ENCODE peak calls at places on chromosomes 5 and 9, in nine cellular contexts. S is left lung, H is suprapubic skin, Z is heart left ventricle, Q is heart right ventricle, C is PC-9, O is GM12878, B is ascending aorta, Y is GM23338. V is an unnamed sample. For H3K4me1, the result is how much of the 10 kb centered on the place peaks cover.

GRCh38 chr9:34437006-34437925 is 21.1 kb downstream of the FAM219A start:
- DNase-seq in S (no peak), Q (no peak), C (peak), Y (peak), Z (peak), B (no peak), H (no peak), O (peak), V (peak)

GRCh38 chr5:56200856-56201638 is 32.1 kb downstream of the ANKRD55 start:
- DNase-seq in O (peak), Z (peak), Q (no peak), Y (peak), H (no peak), S (no peak), B (peak), C (peak), V (peak)

GRCh38 chr5:107467137-107467932 is 203.4 kb downstream of the EFNA5 start:
- DNase-seq in Z (peak), S (no peak), H (no peak), C (no peak), Y (no peak), B (no peak), O (no peak), Q (no peak), V (no peak)

GRCh38 chr9:83266618-83267543 is 203.9 kb upstream of the RASEF start:
- DNase-seq in Y (no peak), Q (peak), B (no peak), H (no peak), S (no peak), C (no peak), Z (peak), O (no peak), V (peak)

GRCh38 chr5:73985145-73985544 is 359.1 kb downstream of the ARHGEF28 start:
- DNase-seq in Y (peak), H (no peak), S (no peak), B (no peak), C (peak), Z (no peak), O (no peak), Q (no peak), V (no peak)

GRCh38 chr5:95668216-95668615 is 14.6 kb downstream of the SPATA9 start:
- DNase-seq in H (no peak), C (no peak), Y (no peak), Z (no peak), O (no peak), S (no peak), B (no peak), Q (no peak), V (no peak)

GRCh38 chr5:14351086-14351661 is 208.0 kb downstream of the TRIO start:
- DNase-seq in O (no peak), H (no peak), Z (no peak), Q (no peak), Y (no peak), B (no peak), S (no peak), C (no peak), V (no peak)

GRCh38 chr9:128918921-128919320 is 1.9 kb upstream of the PHYHD1 start:
- DNase-seq in H (no peak), Q (no peak), Y (no peak), Z (no peak), S (no peak), C (no peak), B (no peak), O (no peak), V (no peak)

GRCh38 chr5:122921826-122922225 is 76.4 kb downstream of the SNX24 start:
- DNase-seq in Z (no peak), C (no peak), Y (peak), O (no peak), Q (no peak), H (no peak), B (no peak), S (no peak), V (no peak)

GRCh38 chr5:19928556-19929421 is 59.2 kb downstream of the CDH18 start:
- DNase-seq in B (no peak), Q (no peak), S (no peak), O (no peak), C (no peak), Y (peak), Z (no peak), H (no peak), V (no peak)

GRCh38 chr9:69173891-69174644 is at the start of gene TJP2:
- DNase-seq in O (no peak), Z (peak), C (peak), Q (peak), B (peak), H (peak), S (peak), Y (peak), V (peak)

GRCh38 chr5:122844136-122844915 is 1.1 kb upstream of the SNX24 start:
- DNase-seq in Q (no peak), O (no peak), S (no peak), H (no peak), Z (no peak), Y (peak), C (peak), B (no peak), V (no peak)

GRCh38 chr5:34686762-34687268 is 30.7 kb downstream of the RAI14 start:
- DNase-seq in B (peak), Y (no peak), S (no peak), C (peak), H (no peak), Q (peak), O (no peak), Z (peak), V (peak)
- TF ChIP-seq CTCF in B (no peak), Y (no peak), S (no peak), C (no peak), H (no peak), Q (no peak), O (no peak), Z (no peak), V (no peak)

GRCh38 chr5:53355930-53356329 is 124.5 kb upstream of the FST start:
- DNase-seq in Y (no peak), H (no peak), B (no peak), Z (no peak), C (no peak), O (no peak), Q (no peak), S (no peak), V (no peak)

GRCh38 chr5:53355316-53355715 is 125.1 kb upstream of the FST start:
- DNase-seq in Z (no peak), Y (no peak), O (no peak), C (no peak), B (no peak), Q (no peak), H (no peak), S (no peak), V (no peak)

GRCh38 chr5:53358794-53359193 is 121.6 kb upstream of the FST start:
- DNase-seq in B (no peak), Q (no peak), O (no peak), S (no peak), Z (no peak), H (no peak), Y (no peak), C (no peak), V (no peak)

GRCh38 chr5:53359906-53360305 is 120.5 kb upstream of the FST start:
- DNase-seq in Y (no peak), O (no peak), B (no peak), C (no peak), Z (no peak), S (no peak), Q (no peak), H (no peak), V (no peak)

DNA sequence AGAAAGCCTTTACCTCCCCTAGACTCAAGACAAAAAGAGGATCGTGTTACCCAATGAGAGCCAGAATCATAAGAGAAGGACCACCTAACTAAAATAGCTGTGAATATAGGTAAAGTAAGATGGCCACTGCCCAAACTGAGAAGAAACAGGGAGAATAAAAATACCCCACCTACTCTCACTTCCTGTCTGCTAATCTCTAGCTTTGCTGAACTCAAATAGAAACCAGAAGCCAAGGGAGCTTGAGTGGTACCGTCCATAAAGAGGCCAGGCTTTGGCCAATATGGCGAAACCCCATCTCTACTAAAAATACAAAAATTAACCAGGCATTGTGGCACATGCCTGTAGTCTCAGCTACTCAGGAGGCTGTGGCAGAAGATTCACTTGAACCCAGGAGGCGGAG is 123.0 kb upstream of the FST start:
- DNase-seq in O (peak), Z (no peak), C (no peak), Y (no peak), Q (no peak), H (no peak), S (no peak), B (no peak), V (no peak)
- H3K4me1 ChIP-seq in O (under half), Z (under half), C (under half), Y (under half), Q (under half), H (under half), S (under half), B (under half), V (under half)

GRCh38 chr5:173316463-173317020 is 11.7 kb downstream of the STC2 start:
- DNase-seq in Q (no peak), Z (no peak), S (no peak), B (no peak), Y (no peak), H (no peak), C (no peak), O (no peak), V (no peak)
- H3K4me3 ChIP-seq in Q (peak), Z (no peak), S (no peak), B (peak), Y (no peak), H (peak), C (no peak), O (no peak), V (no peak)

GRCh38 chr5:177439518-177440053 is 7.0 kb upstream of the PRR7 start:
- DNase-seq in Y (no peak), H (no peak), Q (no peak), S (no peak), C (no peak), Z (no peak), B (no peak), O (no peak), V (no peak)
- TF ChIP-seq CTCF in Y (no peak), H (no peak), Q (no peak), S (no peak), C (no peak), Z (no peak), B (no peak), O (no peak), V (no peak)

GRCh38 chr9:132391446-132391845 is 15.2 kb downstream of the TTF1 start:
- DNase-seq in H (no peak), S (no peak), B (no peak), Y (no peak), C (no peak), Z (no peak), Q (no peak), O (no peak), V (no peak)
- H3K4me1 ChIP-seq in H (under half), S (under half), B (under half), Y (under half), C (under half), Z (under half), Q (under half), O (under half), V (under half)

GRCh38 chr9:14346826-14347407 is 33.0 kb upstream of the NFIB start:
- DNase-seq in C (no peak), H (no peak), Y (peak), Z (peak), O (no peak), Q (peak), S (peak), B (no peak), V (no peak)
- H3K4me3 ChIP-seq in C (peak), H (peak), Y (peak), Z (peak), O (no peak), Q (peak), S (peak), B (peak), V (peak)

DNA sequence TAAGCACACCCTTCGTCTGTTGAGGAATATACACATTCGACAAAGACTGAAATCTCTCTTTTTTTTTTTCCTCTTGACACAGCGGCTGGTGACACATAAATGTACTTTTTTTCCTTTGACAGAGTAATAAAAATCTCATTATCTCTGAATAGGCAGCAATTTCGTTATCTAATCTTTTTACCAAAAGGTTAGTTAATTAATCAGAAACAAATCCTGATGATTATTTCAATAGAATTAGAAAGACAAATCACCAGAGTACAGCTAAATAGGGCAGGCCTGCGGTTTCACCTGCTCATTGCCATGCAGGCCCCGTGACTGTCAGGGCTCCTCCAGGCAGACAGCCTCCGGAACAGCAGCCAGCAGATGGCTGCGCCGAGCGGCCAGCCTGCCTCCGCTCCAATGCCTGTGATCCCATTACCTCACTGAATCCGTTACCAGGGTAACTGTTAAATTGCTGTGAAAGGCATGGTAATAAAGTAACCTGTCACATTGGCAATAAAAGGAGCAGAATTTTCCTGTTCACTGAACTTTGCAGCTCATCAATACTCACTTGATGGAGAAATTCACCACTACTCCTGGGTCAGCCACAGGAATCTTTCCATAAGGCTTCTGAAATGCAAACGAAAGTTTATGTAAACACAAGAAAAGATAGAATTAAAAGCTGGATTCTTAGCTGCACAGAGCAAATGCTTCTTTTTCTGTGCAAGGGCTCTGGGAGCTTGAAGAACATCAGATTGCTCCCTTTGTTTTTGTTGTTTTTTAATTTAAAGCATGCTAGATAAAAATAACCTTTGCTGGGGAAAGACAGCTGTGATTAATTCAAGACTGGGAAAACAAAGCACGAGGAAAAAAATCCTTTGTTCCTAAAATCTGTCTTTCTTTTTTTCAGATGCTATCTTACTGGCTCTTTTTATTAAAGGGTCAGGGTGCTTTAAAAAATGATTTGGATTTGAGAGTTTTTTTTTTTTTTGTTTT is 666.4 kb upstream of the ZNF608 start:
- DNase-seq in H (peak), S (peak), Z (peak), Y (peak), Q (peak), O (no peak), C (no peak), B (peak), V (peak)
- TF ChIP-seq CTCF in H (no peak), S (peak), Z (no peak), Y (peak), Q (peak), O (peak), C (no peak), B (peak), V (peak)

GRCh38 chr5:154368041-154368800 is 77.6 kb upstream of the SAP30L start:
- DNase-seq in Z (peak), Y (peak), B (peak), C (peak), S (no peak), Q (no peak), H (no peak), O (no peak), V (peak)

GRCh38 chr5:154369682-154370081 is 76.1 kb upstream of the SAP30L start:
- DNase-seq in Q (no peak), Z (no peak), Y (peak), S (no peak), B (no peak), O (no peak), H (no peak), C (no peak), V (no peak)

GRCh38 chr5:154370730-154371334 is 75.0 kb upstream of the SAP30L start:
- DNase-seq in B (peak), C (no peak), Y (no peak), Z (peak), Q (peak), O (no peak), S (no peak), H (no peak), V (no peak)

GRCh38 chr5:154371687-154372086 is 74.1 kb upstream of the SAP30L start:
- DNase-seq in S (no peak), Y (no peak), C (no peak), B (no peak), Z (no peak), Q (no peak), O (no peak), H (no peak), V (no peak)

DNA sequence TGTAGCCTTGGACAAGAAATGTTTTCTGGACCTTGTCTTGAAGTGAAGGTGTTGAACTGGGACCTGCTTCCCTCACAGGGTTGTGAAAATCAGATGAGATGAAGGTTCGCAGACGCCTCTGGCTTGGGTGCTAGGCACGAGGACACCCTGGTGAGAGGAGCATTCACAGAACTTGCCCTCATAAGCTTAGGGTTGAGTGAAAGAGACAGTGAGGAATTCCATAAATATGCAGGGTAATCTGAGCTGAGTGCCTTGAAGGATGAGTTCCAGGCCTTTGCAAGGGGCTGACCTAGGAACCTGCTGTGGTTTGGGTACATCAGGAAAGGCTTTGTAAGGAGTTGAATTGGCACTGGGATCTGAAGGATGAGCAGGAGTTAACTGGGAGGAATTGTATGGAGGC is 75.7 kb upstream of the SAP30L start:
- DNase-seq in O (no peak), Q (no peak), B (no peak), C (peak), H (no peak), Z (no peak), S (no peak), Y (peak), V (no peak)
- H3K4me1 ChIP-seq in O (under half), Q (under half), B (under half), C (half or more), H (under half), Z (under half), S (under half), Y (under half), V (half or more)

V was measured in right atrium auricular region.